ENCODE peak calls at places on chromosomes 2 and 18, in seven cellular contexts. One of them, this sample, is unnamed.

GRCh38 chr2:30758315-30758714 is 48.9 kb downstream of the CAPN13 start:
- DNase-seq in HFFc6: no peak
- DNase-seq in A549: no peak
- DNase-seq in mucosa of descending colon: no peak
- DNase-seq in ascending aorta: no peak
- DNase-seq in AG10803: no peak
- DNase-seq in glutamatergic neuron: peak; percentile 54
- DNase-seq in this sample: no peak

GRCh38 chr18:48158721-48159120 is 228.3 kb upstream of the SMAD2 start:
- DNase-seq in mucosa of descending colon: no peak
- DNase-seq in glutamatergic neuron: no peak
- DNase-seq in AG10803: no peak
- DNase-seq in HFFc6: no peak
- DNase-seq in ascending aorta: peak; percentile 54
- DNase-seq in A549: no peak
- DNase-seq in this sample: no peak

GRCh38 chr2:16617282-16618266 is 48.1 kb downstream of the CYRIA start:
- DNase-seq in HFFc6: no peak
- DNase-seq in A549: peak; percentile 23
- DNase-seq in mucosa of descending colon: no peak
- DNase-seq in AG10803: peak; percentile 18
- DNase-seq in ascending aorta: no peak
- DNase-seq in glutamatergic neuron: peak; percentile 45
- DNase-seq in this sample: peak; percentile 41

GRCh38 chr2:237465515-237466227 is 21.4 kb upstream of the MLPH start:
- DNase-seq in ascending aorta: no peak
- DNase-seq in HFFc6: peak; percentile 98
- DNase-seq in AG10803: peak; percentile 89
- DNase-seq in mucosa of descending colon: no peak
- DNase-seq in glutamatergic neuron: no peak
- DNase-seq in A549: peak; percentile 64
- DNase-seq in this sample: no peak

GRCh38 chr18:57585421-57585820 is 1.1 kb downstream of the FECH start:
- DNase-seq in ascending aorta: no peak
- DNase-seq in mucosa of descending colon: no peak
- DNase-seq in HFFc6: no peak
- DNase-seq in AG10803: no peak
- DNase-seq in A549: peak; percentile 18
- DNase-seq in glutamatergic neuron: no peak
- DNase-seq in this sample: no peak

GRCh38 chr18:12659904-12660605 is 2.1 kb upstream of the SPIRE1 start:
- DNase-seq in glutamatergic neuron: peak; percentile 46
- DNase-seq in AG10803: peak; percentile 63
- DNase-seq in A549: peak; percentile 61
- DNase-seq in HFFc6: peak; percentile 77
- DNase-seq in ascending aorta: peak; percentile 71
- DNase-seq in mucosa of descending colon: no peak
- DNase-seq in this sample: peak; percentile 41

GRCh38 chr2:212364106-212364505 is 174.5 kb downstream of the ERBB4 start:
- DNase-seq in ascending aorta: no peak
- DNase-seq in A549: no peak
- DNase-seq in mucosa of descending colon: no peak
- DNase-seq in glutamatergic neuron: no peak
- DNase-seq in HFFc6: no peak
- DNase-seq in AG10803: peak; percentile 70
- DNase-seq in this sample: no peak

GRCh38 chr18:75859533-75859932 is 432.0 kb upstream of the SMIM21 start:
- DNase-seq in ascending aorta: no peak
- DNase-seq in glutamatergic neuron: no peak
- DNase-seq in A549: no peak
- DNase-seq in HFFc6: no peak
- DNase-seq in AG10803: no peak
- DNase-seq in mucosa of descending colon: no peak
- DNase-seq in this sample: no peak

GRCh38 chr2:165837122-165837521 is 43.1 kb upstream of the GALNT3 start:
- DNase-seq in HFFc6: no peak
- DNase-seq in AG10803: peak; percentile 26
- DNase-seq in ascending aorta: no peak
- DNase-seq in mucosa of descending colon: no peak
- DNase-seq in glutamatergic neuron: no peak
- DNase-seq in A549: peak; percentile 7
- DNase-seq in this sample: no peak

GRCh38 chr2:5509362-5509761 is 182.8 kb upstream of the SOX11 start:
- DNase-seq in AG10803: no peak
- DNase-seq in HFFc6: no peak
- DNase-seq in A549: no peak
- DNase-seq in ascending aorta: no peak
- DNase-seq in mucosa of descending colon: no peak
- DNase-seq in glutamatergic neuron: no peak
- DNase-seq in this sample: no peak

DNA sequence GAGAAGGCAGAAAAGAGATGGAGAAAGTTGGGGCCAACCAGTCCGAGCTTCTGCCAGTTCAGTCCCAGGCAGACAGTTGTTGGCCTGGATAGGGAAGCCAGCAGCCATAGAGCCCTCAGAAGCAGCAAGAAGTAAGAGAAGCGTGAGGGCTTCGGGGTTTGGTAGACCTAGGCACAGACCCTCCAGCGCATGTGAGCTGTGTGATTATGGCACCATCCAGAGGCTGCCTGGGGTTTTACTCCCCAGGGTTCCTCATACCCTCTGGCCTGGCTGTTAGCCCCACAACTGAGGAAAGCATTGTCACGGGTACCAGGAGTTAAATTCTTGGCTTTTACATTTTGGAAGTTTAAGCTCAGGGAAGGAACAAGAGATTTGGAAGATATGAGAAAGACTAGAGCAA is 93.7 kb upstream of the RAB6C start:
- DNase-seq in ascending aorta: peak; percentile 40
- DNase-seq in HFFc6: no peak
- DNase-seq in A549: no peak
- DNase-seq in glutamatergic neuron: peak; percentile 45
- DNase-seq in mucosa of descending colon: no peak
- DNase-seq in AG10803: no peak
- DNase-seq in this sample: no peak
- TF ChIP-seq CTCF in ascending aorta: no peak
- TF ChIP-seq CTCF in HFFc6: no peak
- TF ChIP-seq CTCF in A549: no peak
- TF ChIP-seq CTCF in glutamatergic neuron: no peak
- TF ChIP-seq CTCF in mucosa of descending colon: no peak
- TF ChIP-seq CTCF in AG10803: no peak
- TF ChIP-seq CTCF in this sample: no peak

DNA sequence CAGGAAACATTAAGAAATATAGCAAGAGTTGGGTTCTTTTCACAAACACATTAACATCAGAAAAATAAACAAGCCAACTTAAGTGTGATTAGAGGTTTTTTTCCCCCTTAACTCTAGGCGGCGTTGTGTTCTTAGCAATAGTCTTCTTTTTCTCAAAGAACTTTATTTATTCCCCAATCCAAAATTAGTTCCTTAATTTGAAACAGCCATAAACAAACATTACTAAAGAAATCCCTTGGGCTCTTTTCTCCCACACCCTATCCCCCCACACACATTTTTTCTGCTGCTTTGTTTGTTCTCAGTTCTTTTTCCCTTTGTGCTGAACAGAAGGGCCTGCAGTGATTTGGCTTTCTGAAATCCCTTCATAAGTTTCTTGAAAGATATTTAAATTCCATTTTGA is 13.2 kb upstream of the MYO1B start:
- DNase-seq in HFFc6: peak; percentile 39
- DNase-seq in AG10803: peak; percentile 84
- DNase-seq in mucosa of descending colon: no peak
- DNase-seq in glutamatergic neuron: no peak
- DNase-seq in ascending aorta: no peak
- DNase-seq in A549: no peak
- DNase-seq in this sample: no peak
- TF ChIP-seq CTCF in HFFc6: peak; percentile 79
- TF ChIP-seq CTCF in AG10803: peak; percentile 76
- TF ChIP-seq CTCF in mucosa of descending colon: no peak
- TF ChIP-seq CTCF in glutamatergic neuron: peak; percentile 14
- TF ChIP-seq CTCF in ascending aorta: peak; percentile 18
- TF ChIP-seq CTCF in A549: peak; percentile 41
- TF ChIP-seq CTCF in this sample: no peak

GRCh38 chr2:208782097-208782496 is 375.5 kb downstream of the PTH2R start:
- DNase-seq in A549: no peak
- DNase-seq in mucosa of descending colon: no peak
- DNase-seq in AG10803: no peak
- DNase-seq in HFFc6: no peak
- DNase-seq in ascending aorta: no peak
- DNase-seq in glutamatergic neuron: no peak
- DNase-seq in this sample: no peak

GRCh38 chr2:208781166-208781565 is 374.6 kb downstream of the PTH2R start:
- DNase-seq in AG10803: no peak
- DNase-seq in HFFc6: no peak
- DNase-seq in mucosa of descending colon: no peak
- DNase-seq in A549: no peak
- DNase-seq in glutamatergic neuron: no peak
- DNase-seq in ascending aorta: no peak
- DNase-seq in this sample: no peak

GRCh38 chr2:208783184-208783583 is 376.6 kb downstream of the PTH2R start:
- DNase-seq in A549: no peak
- DNase-seq in AG10803: no peak
- DNase-seq in ascending aorta: no peak
- DNase-seq in HFFc6: no peak
- DNase-seq in mucosa of descending colon: no peak
- DNase-seq in glutamatergic neuron: no peak
- DNase-seq in this sample: no peak
- TF ChIP-seq CTCF in A549: no peak
- TF ChIP-seq CTCF in AG10803: no peak
- TF ChIP-seq CTCF in ascending aorta: no peak
- TF ChIP-seq CTCF in HFFc6: no peak
- TF ChIP-seq CTCF in mucosa of descending colon: no peak
- TF ChIP-seq CTCF in glutamatergic neuron: no peak
- TF ChIP-seq CTCF in this sample: no peak

GRCh38 chr2:188068093-188068492 is 223.6 kb upstream of the GULP1 start:
- DNase-seq in ascending aorta: no peak
- DNase-seq in A549: no peak
- DNase-seq in HFFc6: peak; percentile 24
- DNase-seq in AG10803: no peak
- DNase-seq in glutamatergic neuron: no peak
- DNase-seq in mucosa of descending colon: no peak
- DNase-seq in this sample: no peak

GRCh38 chr2:188065386-188065785 is 226.3 kb upstream of the GULP1 start:
- DNase-seq in HFFc6: no peak
- DNase-seq in AG10803: no peak
- DNase-seq in A549: peak; percentile 9
- DNase-seq in ascending aorta: no peak
- DNase-seq in mucosa of descending colon: no peak
- DNase-seq in glutamatergic neuron: no peak
- DNase-seq in this sample: no peak
- TF ChIP-seq CTCF in HFFc6: no peak
- TF ChIP-seq CTCF in AG10803: peak; percentile 18
- TF ChIP-seq CTCF in A549: no peak
- TF ChIP-seq CTCF in ascending aorta: no peak
- TF ChIP-seq CTCF in mucosa of descending colon: no peak
- TF ChIP-seq CTCF in glutamatergic neuron: no peak
- TF ChIP-seq CTCF in this sample: no peak

DNA sequence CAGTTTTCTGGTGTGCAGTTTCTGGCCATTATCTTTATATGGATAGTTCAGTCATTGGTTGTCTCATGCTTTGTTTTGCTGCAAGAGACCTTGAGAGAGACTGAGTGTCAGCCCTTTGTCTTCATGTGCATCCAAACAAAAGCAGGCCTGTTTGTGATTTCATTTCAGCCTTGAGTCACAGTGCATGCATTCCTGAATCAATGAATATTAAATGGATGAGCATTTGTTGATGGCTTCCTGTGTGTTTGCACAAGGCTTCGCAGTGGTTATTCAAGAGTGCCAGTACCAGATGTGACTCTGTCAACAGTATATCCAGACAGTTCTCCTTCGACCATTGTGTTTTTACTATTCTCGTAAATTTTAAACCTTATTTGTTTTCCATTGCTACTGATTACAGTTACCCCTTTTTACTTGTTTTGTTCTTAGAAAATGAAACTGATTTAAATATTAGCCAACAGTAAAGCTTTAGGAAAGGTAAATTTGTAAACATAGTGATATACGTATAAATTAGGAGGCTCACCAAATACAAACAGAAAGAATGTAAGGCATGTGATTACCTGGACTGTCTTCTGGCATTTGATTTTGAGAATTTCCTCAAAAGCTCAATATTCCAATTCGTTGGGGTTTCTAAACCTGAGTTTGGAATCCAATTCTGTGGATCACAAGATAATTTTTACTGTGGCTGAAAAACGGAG is 319.8 kb downstream of the CTNNA2 start:
- DNase-seq in ascending aorta: no peak
- DNase-seq in AG10803: peak; percentile 38
- DNase-seq in mucosa of descending colon: no peak
- DNase-seq in A549: peak; percentile 4
- DNase-seq in HFFc6: no peak
- DNase-seq in glutamatergic neuron: no peak
- DNase-seq in this sample: no peak
- TF ChIP-seq CTCF in ascending aorta: no peak
- TF ChIP-seq CTCF in AG10803: no peak
- TF ChIP-seq CTCF in mucosa of descending colon: no peak
- TF ChIP-seq CTCF in A549: no peak
- TF ChIP-seq CTCF in HFFc6: no peak
- TF ChIP-seq CTCF in glutamatergic neuron: no peak
- TF ChIP-seq CTCF in this sample: no peak

GRCh38 chr2:241665731-241666440 is 20.7 kb downstream of the DTYMK start:
- DNase-seq in HFFc6: no peak
- DNase-seq in ascending aorta: no peak
- DNase-seq in glutamatergic neuron: no peak
- DNase-seq in AG10803: no peak
- DNase-seq in mucosa of descending colon: no peak
- DNase-seq in A549: no peak
- DNase-seq in this sample: no peak
- TF ChIP-seq CTCF in HFFc6: peak; percentile 13
- TF ChIP-seq CTCF in ascending aorta: no peak
- TF ChIP-seq CTCF in glutamatergic neuron: no peak
- TF ChIP-seq CTCF in AG10803: no peak
- TF ChIP-seq CTCF in mucosa of descending colon: no peak
- TF ChIP-seq CTCF in A549: no peak
- TF ChIP-seq CTCF in this sample: no peak